ENCODE peak calls at places on chromosomes 13 and 19, in four cellular contexts. One of them, this sample, is unnamed.

GRCh38 chr19:50326101-50326664 is 3.0 kb downstream of the KCNC3 start:
- DNase-seq in AG04449: no peak
- DNase-seq in activated B cell treated with CpG ODN at 0.5 μM for 24 hours: no peak
- DNase-seq in esophagus squamous epithelium: no peak
- DNase-seq in this sample: no peak

GRCh38 chr19:8367327-8368001 is 3.5 kb downstream of the ANGPTL4 start:
- DNase-seq in AG04449: peak
- DNase-seq in activated B cell treated with CpG ODN at 0.5 μM for 24 hours: no peak
- DNase-seq in esophagus squamous epithelium: no peak
- DNase-seq in this sample: no peak

GRCh38 chr19:42150940-42151339 is 18.7 kb upstream of the POU2F2 start:
- DNase-seq in AG04449: no peak
- DNase-seq in activated B cell treated with CpG ODN at 0.5 μM for 24 hours: no peak
- DNase-seq in esophagus squamous epithelium: no peak
- DNase-seq in this sample: no peak

GRCh38 chr19:14979498-14980255 is at the start of gene SLC1A6:
- DNase-seq in AG04449: no peak
- DNase-seq in activated B cell treated with CpG ODN at 0.5 μM for 24 hours: no peak
- DNase-seq in esophagus squamous epithelium: no peak
- DNase-seq in this sample: no peak

GRCh38 chr19:5801796-5802616 is 2.9 kb upstream of the NRTN start:
- DNase-seq in AG04449: no peak
- DNase-seq in activated B cell treated with CpG ODN at 0.5 μM for 24 hours: no peak
- DNase-seq in esophagus squamous epithelium: no peak
- DNase-seq in this sample: no peak

GRCh38 chr13:98977568-98978270 is at the start of gene DOCK9:
- DNase-seq in AG04449: no peak
- DNase-seq in activated B cell treated with CpG ODN at 0.5 μM for 24 hours: no peak
- DNase-seq in esophagus squamous epithelium: no peak
- DNase-seq in this sample: no peak

GRCh38 chr19:13506550-13506878 is 235 bp upstream of the CACNA1A start:
- DNase-seq in AG04449: no peak
- DNase-seq in activated B cell treated with CpG ODN at 0.5 μM for 24 hours: no peak
- DNase-seq in esophagus squamous epithelium: no peak
- DNase-seq in this sample: no peak

GRCh38 chr13:25167775-25168174 is 4.3 kb downstream of the AMER2 start:
- DNase-seq in AG04449: no peak
- DNase-seq in activated B cell treated with CpG ODN at 0.5 μM for 24 hours: no peak
- DNase-seq in esophagus squamous epithelium: no peak
- DNase-seq in this sample: no peak

GRCh38 chr19:18782559-18783225 is 8.4 kb downstream of the COMP start:
- DNase-seq in AG04449: no peak
- DNase-seq in activated B cell treated with CpG ODN at 0.5 μM for 24 hours: no peak
- DNase-seq in esophagus squamous epithelium: no peak
- DNase-seq in this sample: no peak

GRCh38 chr13:98909016-98909415 is 68.8 kb downstream of the DOCK9 start:
- DNase-seq in AG04449: no peak
- DNase-seq in activated B cell treated with CpG ODN at 0.5 μM for 24 hours: no peak
- DNase-seq in esophagus squamous epithelium: no peak
- DNase-seq in this sample: no peak

GRCh38 chr13:38872693-38873092 is 117.9 kb downstream of the STOML3 start:
- DNase-seq in AG04449: no peak
- DNase-seq in activated B cell treated with CpG ODN at 0.5 μM for 24 hours: no peak
- DNase-seq in esophagus squamous epithelium: no peak
- DNase-seq in this sample: no peak

GRCh38 chr19:4016486-4016885 is 8.9 kb downstream of the PIAS4 start:
- DNase-seq in AG04449: no peak
- DNase-seq in activated B cell treated with CpG ODN at 0.5 μM for 24 hours: no peak
- DNase-seq in esophagus squamous epithelium: no peak
- DNase-seq in this sample: no peak

GRCh38 chr19:50173144-50173543 is 10.1 kb upstream of the IZUMO2 start:
- DNase-seq in AG04449: no peak
- DNase-seq in activated B cell treated with CpG ODN at 0.5 μM for 24 hours: no peak
- DNase-seq in esophagus squamous epithelium: no peak
- DNase-seq in this sample: no peak

GRCh38 chr13:111539252-111539651 is 218.8 kb downstream of the TEX29 start:
- DNase-seq in AG04449: no peak
- DNase-seq in activated B cell treated with CpG ODN at 0.5 μM for 24 hours: no peak
- DNase-seq in esophagus squamous epithelium: no peak
- DNase-seq in this sample: no peak

GRCh38 chr13:107834717-107835116 is 380.6 kb downstream of the LIG4 start:
- DNase-seq in AG04449: no peak
- DNase-seq in activated B cell treated with CpG ODN at 0.5 μM for 24 hours: no peak
- DNase-seq in esophagus squamous epithelium: no peak
- DNase-seq in this sample: no peak

GRCh38 chr13:21671793-21672680 is 1.2 kb downstream of the FGF9 start:
- DNase-seq in AG04449: no peak
- DNase-seq in activated B cell treated with CpG ODN at 0.5 μM for 24 hours: no peak
- DNase-seq in esophagus squamous epithelium: no peak
- DNase-seq in this sample: no peak

GRCh38 chr13:44697058-44697457 is 120.9 kb upstream of the TSC22D1 start:
- DNase-seq in AG04449: no peak
- DNase-seq in activated B cell treated with CpG ODN at 0.5 μM for 24 hours: no peak
- DNase-seq in esophagus squamous epithelium: no peak
- DNase-seq in this sample: no peak

GRCh38 chr19:16402076-16402475 is 69.7 kb downstream of the EPS15L1 start:
- DNase-seq in AG04449: no peak
- DNase-seq in activated B cell treated with CpG ODN at 0.5 μM for 24 hours: no peak
- DNase-seq in esophagus squamous epithelium: no peak
- DNase-seq in this sample: no peak

GRCh38 chr19:40279761-40280607 is 5.2 kb downstream of the AKT2 start:
- DNase-seq in AG04449: no peak
- DNase-seq in activated B cell treated with CpG ODN at 0.5 μM for 24 hours: peak
- DNase-seq in esophagus squamous epithelium: no peak
- DNase-seq in this sample: peak

GRCh38 chr13:31179241-31179640 is 17.5 kb upstream of the HSPH1 start:
- DNase-seq in AG04449: no peak
- DNase-seq in activated B cell treated with CpG ODN at 0.5 μM for 24 hours: no peak
- DNase-seq in esophagus squamous epithelium: no peak
- DNase-seq in this sample: no peak

GRCh38 chr13:31172001-31172400 is 10.3 kb upstream of the HSPH1 start:
- DNase-seq in AG04449: no peak
- DNase-seq in activated B cell treated with CpG ODN at 0.5 μM for 24 hours: no peak
- DNase-seq in esophagus squamous epithelium: no peak
- DNase-seq in this sample: no peak

GRCh38 chr13:31175847-31176536 is 14.3 kb upstream of the HSPH1 start:
- DNase-seq in AG04449: no peak
- DNase-seq in activated B cell treated with CpG ODN at 0.5 μM for 24 hours: no peak
- DNase-seq in esophagus squamous epithelium: no peak
- DNase-seq in this sample: no peak

GRCh38 chr13:31172535-31172934 is 10.8 kb upstream of the HSPH1 start:
- DNase-seq in AG04449: peak
- DNase-seq in activated B cell treated with CpG ODN at 0.5 μM for 24 hours: no peak
- DNase-seq in esophagus squamous epithelium: no peak
- DNase-seq in this sample: no peak

GRCh38 chr13:31174018-31174417 is 12.3 kb upstream of the HSPH1 start:
- DNase-seq in AG04449: no peak
- DNase-seq in activated B cell treated with CpG ODN at 0.5 μM for 24 hours: no peak
- DNase-seq in esophagus squamous epithelium: no peak
- DNase-seq in this sample: no peak
- TF ChIP-seq CTCF in AG04449: peak
- TF ChIP-seq CTCF in activated B cell treated with CpG ODN at 0.5 μM for 24 hours: no peak
- TF ChIP-seq CTCF in esophagus squamous epithelium: no peak
- TF ChIP-seq CTCF in this sample: no peak

DNA sequence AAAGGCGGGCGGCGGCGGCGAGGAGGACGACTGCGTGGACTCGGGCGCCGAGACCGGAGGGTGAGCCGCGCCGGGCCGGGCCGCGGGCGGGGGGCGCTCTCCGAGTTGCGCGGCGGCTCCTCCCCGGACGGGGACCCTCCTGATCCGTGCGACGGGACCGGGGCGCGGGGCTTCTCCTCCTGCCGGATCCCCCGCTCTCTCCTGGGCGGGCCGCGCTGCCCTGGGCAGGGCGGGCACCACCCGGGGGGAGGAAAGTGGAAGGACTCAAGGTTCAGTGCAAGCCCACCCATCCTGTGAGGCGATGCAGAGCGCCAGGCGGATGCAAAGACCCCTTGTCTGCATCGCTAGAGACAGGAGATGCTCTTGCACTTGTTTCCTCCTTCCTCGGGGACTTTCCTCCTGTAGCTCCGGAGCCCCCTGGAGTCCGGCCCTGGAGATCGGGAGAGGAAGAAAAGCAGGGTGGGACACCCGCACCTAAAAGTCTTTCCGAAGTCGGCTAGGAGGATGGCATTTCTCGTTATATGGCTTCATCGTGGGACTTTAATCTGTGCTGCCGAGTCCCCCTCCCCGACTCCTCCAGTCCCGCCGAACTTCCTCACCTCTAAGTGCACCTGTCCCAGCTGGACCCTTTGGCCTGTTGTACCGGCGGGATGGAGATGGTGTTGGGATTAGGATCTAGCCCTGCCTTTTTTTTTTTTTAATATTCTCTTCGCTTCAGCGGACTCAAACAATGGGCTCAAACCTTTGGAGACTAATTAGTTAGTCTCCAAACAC is 499 bp downstream of the FAM124A start:
- DNase-seq in AG04449: no peak
- DNase-seq in activated B cell treated with CpG ODN at 0.5 μM for 24 hours: peak
- DNase-seq in esophagus squamous epithelium: no peak
- DNase-seq in this sample: no peak
- TF ChIP-seq CTCF in AG04449: no peak
- TF ChIP-seq CTCF in activated B cell treated with CpG ODN at 0.5 μM for 24 hours: no peak
- TF ChIP-seq CTCF in esophagus squamous epithelium: no peak
- TF ChIP-seq CTCF in this sample: no peak

GRCh38 chr13:28679628-28680027 is 20.7 kb downstream of the POMP start:
- DNase-seq in AG04449: no peak
- DNase-seq in activated B cell treated with CpG ODN at 0.5 μM for 24 hours: no peak
- DNase-seq in esophagus squamous epithelium: no peak
- DNase-seq in this sample: no peak
- TF ChIP-seq CTCF in AG04449: peak
- TF ChIP-seq CTCF in activated B cell treated with CpG ODN at 0.5 μM for 24 hours: no peak
- TF ChIP-seq CTCF in esophagus squamous epithelium: no peak
- TF ChIP-seq CTCF in this sample: no peak

DNA sequence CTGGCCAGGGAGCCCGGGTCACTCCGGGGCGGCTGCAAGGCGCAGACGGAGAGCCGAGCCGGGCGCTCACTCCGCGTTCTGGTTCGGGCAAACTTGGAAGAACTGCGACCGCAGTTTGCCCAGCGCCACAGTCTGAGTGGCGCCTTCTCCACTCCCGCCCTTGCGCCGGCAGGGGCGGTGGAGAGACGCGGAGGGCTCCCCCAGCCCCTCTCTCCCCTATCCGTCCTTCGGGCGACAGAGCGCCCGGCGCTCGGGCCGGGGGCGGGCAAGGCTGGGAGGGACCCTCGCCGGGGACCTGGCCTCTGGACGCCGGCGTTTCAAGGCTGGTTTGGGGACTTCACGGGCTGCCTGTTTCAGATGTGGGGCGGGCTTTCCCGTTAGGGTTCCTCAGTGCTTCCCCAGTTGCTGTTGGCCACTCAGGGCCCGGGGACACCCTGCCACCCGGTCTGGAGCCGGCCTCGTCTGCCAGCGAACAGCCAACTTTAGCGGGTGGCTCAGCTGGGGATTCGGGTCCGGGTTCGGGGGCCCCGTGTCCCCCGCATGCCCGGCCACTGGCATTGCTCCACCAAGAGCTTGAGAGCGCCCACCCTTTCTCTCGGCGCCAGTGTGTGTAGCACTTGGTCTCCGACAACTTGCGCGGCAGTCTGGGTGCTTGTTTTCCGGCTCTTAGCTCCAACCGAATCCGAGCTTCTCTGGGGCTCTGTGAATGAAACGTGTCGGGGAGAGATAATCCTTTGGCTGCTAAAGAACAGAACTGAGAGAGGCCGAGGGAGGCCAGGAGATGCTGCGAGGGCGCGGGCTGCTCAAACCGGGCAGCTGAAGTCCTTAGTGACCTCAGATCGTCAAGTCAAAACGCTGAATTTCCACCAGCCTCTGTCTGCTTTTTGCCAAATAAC is 1.5 kb downstream of the GPC6 start:
- DNase-seq in AG04449: no peak
- DNase-seq in activated B cell treated with CpG ODN at 0.5 μM for 24 hours: no peak
- DNase-seq in esophagus squamous epithelium: no peak
- DNase-seq in this sample: no peak
- TF ChIP-seq CTCF in AG04449: peak
- TF ChIP-seq CTCF in activated B cell treated with CpG ODN at 0.5 μM for 24 hours: no peak
- TF ChIP-seq CTCF in esophagus squamous epithelium: no peak
- TF ChIP-seq CTCF in this sample: no peak

GRCh38 chr13:55517312-55517711 is 1623.4 kb upstream of the PRR20A start:
- DNase-seq in AG04449: no peak
- DNase-seq in activated B cell treated with CpG ODN at 0.5 μM for 24 hours: no peak
- DNase-seq in esophagus squamous epithelium: no peak
- DNase-seq in this sample: no peak
- TF ChIP-seq CTCF in AG04449: no peak
- TF ChIP-seq CTCF in activated B cell treated with CpG ODN at 0.5 μM for 24 hours: no peak
- TF ChIP-seq CTCF in esophagus squamous epithelium: no peak
- TF ChIP-seq CTCF in this sample: no peak

GRCh38 chr13:52452470-52452869 is 2.0 kb upstream of the VPS36 start:
- DNase-seq in AG04449: no peak
- DNase-seq in activated B cell treated with CpG ODN at 0.5 μM for 24 hours: no peak
- DNase-seq in esophagus squamous epithelium: no peak
- DNase-seq in this sample: no peak

GRCh38 chr13:52450012-52450792 is at the start of gene VPS36:
- DNase-seq in AG04449: peak
- DNase-seq in activated B cell treated with CpG ODN at 0.5 μM for 24 hours: peak
- DNase-seq in esophagus squamous epithelium: peak
- DNase-seq in this sample: peak

GRCh38 chr13:52449323-52450011 is 967 bp downstream of the VPS36 start:
- DNase-seq in AG04449: no peak
- DNase-seq in activated B cell treated with CpG ODN at 0.5 μM for 24 hours: no peak
- DNase-seq in esophagus squamous epithelium: no peak
- DNase-seq in this sample: no peak

GRCh38 chr13:52447815-52448552 is 2.5 kb downstream of the VPS36 start:
- DNase-seq in AG04449: no peak
- DNase-seq in activated B cell treated with CpG ODN at 0.5 μM for 24 hours: no peak
- DNase-seq in esophagus squamous epithelium: no peak
- DNase-seq in this sample: no peak

GRCh38 chr13:52450793-52451116 is 321 bp upstream of the VPS36 start:
- DNase-seq in AG04449: no peak
- DNase-seq in activated B cell treated with CpG ODN at 0.5 μM for 24 hours: no peak
- DNase-seq in esophagus squamous epithelium: no peak
- DNase-seq in this sample: no peak
- TF ChIP-seq CTCF in AG04449: no peak
- TF ChIP-seq CTCF in activated B cell treated with CpG ODN at 0.5 μM for 24 hours: no peak
- TF ChIP-seq CTCF in esophagus squamous epithelium: no peak
- TF ChIP-seq CTCF in this sample: peak